ENCODE peak calls at places on chromosomes 7 and 10, in four cellular contexts. One of them, this sample, is unnamed.

GRCh38 chr7:26912351-26912750 is 48.0 kb upstream of the SKAP2 start:
- DNase-seq in HepG2: no peak
- DNase-seq in K562: no peak
- DNase-seq in WTC11: no peak
- DNase-seq in this sample: no peak

GRCh38 chr7:914521-915194 is 38.3 kb downstream of the GET4 start:
- DNase-seq in HepG2: no peak
- DNase-seq in K562: no peak
- DNase-seq in WTC11: no peak
- DNase-seq in this sample: no peak

GRCh38 chr10:123781956-123782500 is 109.6 kb downstream of the CPXM2 start:
- DNase-seq in K562: no peak
- DNase-seq in WTC11: no peak
- DNase-seq in HepG2: no peak
- DNase-seq in this sample: no peak

GRCh38 chr10:100109670-100110069 is 28.0 kb upstream of the CPN1 start:
- DNase-seq in K562: no peak
- DNase-seq in WTC11: peak
- DNase-seq in HepG2: no peak
- DNase-seq in this sample: no peak

GRCh38 chr7:117993377-117994003 is 120.2 kb upstream of the CTTNBP2 start:
- DNase-seq in K562: peak
- DNase-seq in HepG2: peak
- DNase-seq in WTC11: peak
- DNase-seq in this sample: peak

GRCh38 chr7:123682690-123683089 is 27.0 kb downstream of the LMOD2 start:
- DNase-seq in HepG2: peak
- DNase-seq in WTC11: no peak
- DNase-seq in K562: peak
- DNase-seq in this sample: peak

GRCh38 chr7:28921822-28922221 is 36.3 kb downstream of the TRIL start:
- DNase-seq in HepG2: peak
- DNase-seq in WTC11: peak
- DNase-seq in K562: peak
- DNase-seq in this sample: peak

GRCh38 chr7:149377386-149377785 is 83.5 kb downstream of the ZNF777 start:
- DNase-seq in HepG2: no peak
- DNase-seq in K562: no peak
- DNase-seq in WTC11: no peak
- DNase-seq in this sample: no peak

GRCh38 chr7:26675143-26675887 is 189.1 kb downstream of the SKAP2 start:
- DNase-seq in WTC11: no peak
- DNase-seq in HepG2: no peak
- DNase-seq in K562: no peak
- DNase-seq in this sample: no peak

GRCh38 chr10:133474833-133475734 is 21.3 kb downstream of the SCART1 start:
- DNase-seq in WTC11: no peak
- DNase-seq in HepG2: no peak
- DNase-seq in K562: no peak
- DNase-seq in this sample: no peak

GRCh38 chr10:76906221-76906620 is 731.4 kb downstream of the KCNMA1 start:
- DNase-seq in K562: no peak
- DNase-seq in WTC11: no peak
- DNase-seq in HepG2: no peak
- DNase-seq in this sample: no peak

GRCh38 chr10:78433722-78434535 is 400.3 kb downstream of the RPS24 start:
- DNase-seq in HepG2: no peak
- DNase-seq in WTC11: no peak
- DNase-seq in K562: no peak
- DNase-seq in this sample: no peak

GRCh38 chr7:24948739-24949138 is 31.2 kb downstream of the OSBPL3 start:
- DNase-seq in WTC11: no peak
- DNase-seq in K562: no peak
- DNase-seq in HepG2: no peak
- DNase-seq in this sample: no peak

GRCh38 chr7:46859963-46860475 is 721.9 kb downstream of the TNS3 start:
- DNase-seq in HepG2: no peak
- DNase-seq in WTC11: no peak
- DNase-seq in K562: no peak
- DNase-seq in this sample: no peak

GRCh38 chr7:50674896-50675835 is 107.5 kb downstream of the GRB10 start:
- DNase-seq in HepG2: no peak
- DNase-seq in WTC11: no peak
- DNase-seq in K562: no peak
- DNase-seq in this sample: no peak

GRCh38 chr7:26553582-26553981 is 261.9 kb downstream of the SNX10 start:
- DNase-seq in HepG2: no peak
- DNase-seq in WTC11: no peak
- DNase-seq in K562: no peak
- DNase-seq in this sample: no peak

GRCh38 chr7:33698692-33699128 is 206.6 kb upstream of the BMPER start:
- DNase-seq in K562: no peak
- DNase-seq in HepG2: peak
- DNase-seq in WTC11: no peak
- DNase-seq in this sample: no peak

GRCh38 chr10:87978166-87978565 is 114.7 kb downstream of the PTEN start:
- DNase-seq in K562: no peak
- DNase-seq in HepG2: no peak
- DNase-seq in WTC11: no peak
- DNase-seq in this sample: no peak

GRCh38 chr7:2152646-2153045 is 80.1 kb downstream of the MAD1L1 start:
- DNase-seq in HepG2: no peak
- DNase-seq in WTC11: no peak
- DNase-seq in K562: no peak
- DNase-seq in this sample: no peak

GRCh38 chr7:53984776-53985175 is 557.4 kb upstream of the VSTM2A start:
- DNase-seq in HepG2: no peak
- DNase-seq in WTC11: no peak
- DNase-seq in K562: no peak
- DNase-seq in this sample: no peak

GRCh38 chr7:140653319-140654108 is 12.9 kb upstream of the DENND2A start:
- DNase-seq in WTC11: peak
- DNase-seq in K562: peak
- DNase-seq in HepG2: peak
- DNase-seq in this sample: peak

GRCh38 chr7:22629056-22629455 is 97.9 kb upstream of the IL6 start:
- DNase-seq in K562: no peak
- DNase-seq in WTC11: no peak
- DNase-seq in HepG2: no peak
- DNase-seq in this sample: no peak

GRCh38 chr7:73885975-73886798 is 25.2 kb downstream of the TMEM270 start:
- DNase-seq in HepG2: no peak
- DNase-seq in WTC11: no peak
- DNase-seq in K562: peak
- DNase-seq in this sample: no peak

GRCh38 chr10:16745061-16745460 is 72.2 kb downstream of the RSU1 start:
- DNase-seq in HepG2: no peak
- DNase-seq in WTC11: no peak
- DNase-seq in K562: no peak
- DNase-seq in this sample: no peak

GRCh38 chr7:46257766-46258448 is 336.8 kb upstream of the IGFBP3 start:
- DNase-seq in WTC11: no peak
- DNase-seq in K562: no peak
- DNase-seq in HepG2: no peak
- DNase-seq in this sample: peak

GRCh38 chr10:88138319-88138848 is 275.0 kb downstream of the PTEN start:
- DNase-seq in WTC11: no peak
- DNase-seq in K562: no peak
- DNase-seq in HepG2: no peak
- DNase-seq in this sample: no peak

GRCh38 chr7:155234950-155235789 is 62.5 kb upstream of the INSIG1 start:
- DNase-seq in HepG2: no peak
- DNase-seq in WTC11: no peak
- DNase-seq in K562: no peak
- DNase-seq in this sample: peak
- TF ChIP-seq NR3C1 in HepG2: no peak
- TF ChIP-seq NR3C1 in WTC11: no peak
- TF ChIP-seq NR3C1 in K562: no peak
- TF ChIP-seq NR3C1 in this sample: no peak

GRCh38 chr10:113992601-113993011 is 51.1 kb upstream of the ADRB1 start:
- DNase-seq in HepG2: no peak
- DNase-seq in K562: no peak
- DNase-seq in WTC11: no peak
- DNase-seq in this sample: no peak
- TF ChIP-seq NR3C1 in HepG2: no peak
- TF ChIP-seq NR3C1 in K562: no peak
- TF ChIP-seq NR3C1 in WTC11: no peak
- TF ChIP-seq NR3C1 in this sample: no peak

GRCh38 chr10:46298346-46299266 is 11.8 kb downstream of the ANTXRL start:
- DNase-seq in HepG2: no peak
- DNase-seq in WTC11: no peak
- DNase-seq in K562: no peak
- DNase-seq in this sample: no peak

GRCh38 chr10:46301721-46302479 is 15.1 kb downstream of the ANTXRL start:
- DNase-seq in WTC11: no peak
- DNase-seq in HepG2: no peak
- DNase-seq in K562: no peak
- DNase-seq in this sample: no peak

GRCh38 chr10:46299531-46300366 is 13.0 kb downstream of the ANTXRL start:
- DNase-seq in K562: no peak
- DNase-seq in WTC11: no peak
- DNase-seq in HepG2: no peak
- DNase-seq in this sample: no peak

GRCh38 chr10:46299267-46299530 is 12.4 kb downstream of the ANTXRL start:
- DNase-seq in HepG2: no peak
- DNase-seq in K562: no peak
- DNase-seq in WTC11: no peak
- DNase-seq in this sample: no peak

GRCh38 chr10:46301056-46301645 is 14.4 kb downstream of the ANTXRL start:
- DNase-seq in WTC11: no peak
- DNase-seq in K562: no peak
- DNase-seq in HepG2: no peak
- DNase-seq in this sample: no peak
- TF ChIP-seq NR3C1 in WTC11: no peak
- TF ChIP-seq NR3C1 in K562: no peak
- TF ChIP-seq NR3C1 in HepG2: no peak
- TF ChIP-seq NR3C1 in this sample: no peak

GRCh38 chr10:70379581-70380176 is 2.7 kb downstream of the LRRC20 start:
- DNase-seq in K562: peak
- DNase-seq in WTC11: peak
- DNase-seq in HepG2: no peak
- DNase-seq in this sample: peak

GRCh38 chr10:70378122-70378521 is 4.3 kb downstream of the LRRC20 start:
- DNase-seq in K562: no peak
- DNase-seq in WTC11: no peak
- DNase-seq in HepG2: no peak
- DNase-seq in this sample: peak

GRCh38 chr10:70380350-70381135 is 1.9 kb downstream of the LRRC20 start:
- DNase-seq in WTC11: no peak
- DNase-seq in K562: no peak
- DNase-seq in HepG2: no peak
- DNase-seq in this sample: no peak

GRCh38 chr10:70376436-70377378 is 5.7 kb downstream of the LRRC20 start:
- DNase-seq in K562: no peak
- DNase-seq in WTC11: no peak
- DNase-seq in HepG2: no peak
- DNase-seq in this sample: no peak

GRCh38 chr10:70381491-70382421 is 669 bp downstream of the LRRC20 start:
- DNase-seq in HepG2: no peak
- DNase-seq in K562: peak
- DNase-seq in WTC11: peak
- DNase-seq in this sample: peak
- TF ChIP-seq NR3C1 in HepG2: no peak
- TF ChIP-seq NR3C1 in K562: no peak
- TF ChIP-seq NR3C1 in WTC11: no peak
- TF ChIP-seq NR3C1 in this sample: no peak

DNA sequence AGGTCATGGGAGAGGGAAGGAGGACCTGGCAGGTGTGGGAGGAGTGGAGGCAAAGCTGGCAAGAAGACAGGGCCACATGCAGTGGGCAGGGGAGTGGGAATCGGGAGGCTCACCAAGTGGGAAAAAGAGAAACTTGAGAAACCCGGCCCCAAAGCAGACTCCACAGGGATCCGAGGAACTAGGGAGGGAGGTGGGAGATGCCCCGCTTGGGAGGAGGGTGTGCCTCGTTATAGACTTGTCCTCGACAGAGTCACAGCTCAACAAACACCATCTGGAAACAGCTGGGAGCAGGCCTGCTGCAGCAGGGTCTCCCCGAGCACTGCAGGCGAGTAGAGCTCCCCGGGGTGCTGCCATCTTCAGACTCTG is 54.8 kb downstream of the MKI67 start:
- DNase-seq in K562: no peak
- DNase-seq in HepG2: no peak
- DNase-seq in WTC11: no peak
- DNase-seq in this sample: no peak
- TF ChIP-seq NR3C1 in K562: no peak
- TF ChIP-seq NR3C1 in HepG2: no peak
- TF ChIP-seq NR3C1 in WTC11: no peak
- TF ChIP-seq NR3C1 in this sample: no peak

GRCh38 chr7:40310213-40310612 is 175.4 kb downstream of the SUGCT start:
- DNase-seq in HepG2: no peak
- DNase-seq in WTC11: no peak
- DNase-seq in K562: no peak
- DNase-seq in this sample: no peak

GRCh38 chr7:40311307-40311706 is 176.5 kb downstream of the SUGCT start:
- DNase-seq in HepG2: no peak
- DNase-seq in K562: no peak
- DNase-seq in WTC11: no peak
- DNase-seq in this sample: no peak

GRCh38 chr7:40316176-40316575 is 181.4 kb downstream of the SUGCT start:
- DNase-seq in K562: no peak
- DNase-seq in HepG2: no peak
- DNase-seq in WTC11: no peak
- DNase-seq in this sample: no peak

GRCh38 chr7:40315277-40315676 is 180.5 kb downstream of the SUGCT start:
- DNase-seq in K562: no peak
- DNase-seq in WTC11: no peak
- DNase-seq in HepG2: no peak
- DNase-seq in this sample: no peak
- TF ChIP-seq NR3C1 in K562: no peak
- TF ChIP-seq NR3C1 in WTC11: no peak
- TF ChIP-seq NR3C1 in HepG2: no peak
- TF ChIP-seq NR3C1 in this sample: no peak

DNA sequence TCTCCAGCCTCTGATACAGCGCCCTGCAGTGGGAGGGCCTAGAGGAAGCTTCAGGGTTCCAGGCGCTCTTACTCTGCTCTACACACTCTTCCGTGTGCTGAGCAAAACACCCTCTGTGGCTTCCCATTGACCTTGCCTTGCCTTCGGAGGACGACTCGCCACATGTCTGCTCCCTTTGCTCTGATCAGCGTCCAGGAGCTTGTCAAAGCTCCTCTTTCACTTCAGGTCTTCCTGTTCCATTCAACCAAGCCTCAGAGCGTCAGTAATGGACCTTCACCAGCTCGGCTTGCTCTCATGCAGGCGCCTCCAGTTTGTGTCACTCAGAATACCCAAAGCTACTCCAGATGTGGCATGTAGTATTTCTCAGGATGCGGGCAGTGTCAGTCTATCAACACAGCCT is 173.9 kb downstream of the ARID5B start:
- DNase-seq in HepG2: no peak
- DNase-seq in K562: no peak
- DNase-seq in WTC11: no peak
- DNase-seq in this sample: no peak
- TF ChIP-seq NR3C1 in HepG2: no peak
- TF ChIP-seq NR3C1 in K562: no peak
- TF ChIP-seq NR3C1 in WTC11: no peak
- TF ChIP-seq NR3C1 in this sample: no peak

GRCh38 chr10:11782793-11783557 is 40.2 kb upstream of the PROSER2 start:
- DNase-seq in HepG2: peak
- DNase-seq in WTC11: no peak
- DNase-seq in K562: peak
- DNase-seq in this sample: peak
- TF ChIP-seq NR3C1 in HepG2: no peak
- TF ChIP-seq NR3C1 in WTC11: no peak
- TF ChIP-seq NR3C1 in K562: no peak
- TF ChIP-seq NR3C1 in this sample: no peak